ENCODE peak calls at places on chromosomes 5 and 9, in four cellular contexts. D, R, I and H are unnamed samples. For H3K4me1, the result is how much of the 10 kb centered on the place peaks cover.

GRCh38 chr9:121344062-121344696 is 25.9 kb downstream of the STOM start:
- DNase-seq in D (no peak), R (no peak), I (no peak), H (no peak)

GRCh38 chr9:137974746-137975526 is 97.4 kb downstream of the CACNA1B start:
- DNase-seq in I (no peak), R (no peak), D (no peak), H (no peak)

GRCh38 chr9:34446468-34446891 is 11.9 kb downstream of the FAM219A start:
- DNase-seq in D (no peak), R (peak), I (no peak), H (no peak)

GRCh38 chr5:141816598-141817399 is 61.4 kb downstream of the PCDH1 start:
- DNase-seq in D (no peak), R (no peak), I (no peak), H (peak)

GRCh38 chr5:10455273-10455670 is 13.6 kb downstream of the ROPN1L start:
- DNase-seq in D (no peak), I (no peak), R (no peak), H (peak)

GRCh38 chr5:142391031-142391872 is 66.4 kb upstream of the SPRY4 start:
- DNase-seq in I (no peak), R (no peak), D (no peak), H (no peak)

GRCh38 chr9:88291056-88291455 is 97.2 kb upstream of the SPIN1 start:
- DNase-seq in R (no peak), I (no peak), D (no peak), H (no peak)

GRCh38 chr5:149886060-149886459 is 58.5 kb downstream of the PDE6A start:
- DNase-seq in R (peak), I (peak), D (no peak), H (no peak)

GRCh38 chr5:170292509-170292908 is 5.1 kb downstream of the LCP2 start:
- DNase-seq in D (no peak), I (no peak), R (no peak), H (no peak)

GRCh38 chr9:100455470-100455869 is 17.5 kb upstream of the TMEFF1 start:
- DNase-seq in R (peak), I (no peak), D (no peak), H (no peak)

GRCh38 chr9:13942695-13943094 is 371.2 kb downstream of the NFIB start:
- DNase-seq in R (peak), I (peak), D (no peak), H (no peak)

GRCh38 chr5:72383280-72384205 is 63.4 kb downstream of the PTCD2 start:
- DNase-seq in D (no peak), I (no peak), R (peak), H (no peak)

GRCh38 chr9:136318769-136319241 is 8.5 kb upstream of the GPSM1 start:
- DNase-seq in D (no peak), I (no peak), R (no peak), H (no peak)

GRCh38 chr9:7216004-7216821 is 458.4 kb downstream of the KDM4C start:
- DNase-seq in R (peak), I (peak), D (no peak), H (no peak)

GRCh38 chr9:90956026-90956810 is 154.6 kb downstream of the SYK start:
- DNase-seq in D (no peak), I (no peak), R (peak), H (no peak)

GRCh38 chr5:58182287-58182841 is 277.5 kb downstream of the PLK2 start:
- DNase-seq in D (no peak), R (no peak), I (no peak), H (no peak)

GRCh38 chr5:173197375-173197891 is 37.6 kb downstream of the NKX2-5 start:
- DNase-seq in I (no peak), D (no peak), R (no peak), H (no peak)

GRCh38 chr5:10632110-10632903 is 68.4 kb downstream of the ANKRD33B start:
- DNase-seq in R (peak), I (peak), D (no peak), H (no peak)

GRCh38 chr5:76099286-76099702 is 16.1 kb downstream of the SV2C start:
- DNase-seq in R (no peak), D (peak), I (no peak), H (no peak)

GRCh38 chr5:97192580-97193421 is 9.8 kb upstream of the RIOK2 start:
- DNase-seq in R (no peak), I (peak), D (peak), H (peak)

GRCh38 chr5:150141544-150142188 is 14.0 kb downstream of the PDGFRB start:
- DNase-seq in I (peak), D (no peak), R (peak), H (peak)

GRCh38 chr9:24257726-24258125 is 288.0 kb downstream of the IZUMO3 start:
- DNase-seq in D (no peak), I (no peak), R (peak), H (no peak)

GRCh38 chr9:106800691-106801090 is 62.3 kb upstream of the ZNF462 start:
- DNase-seq in R (peak), D (no peak), I (no peak), H (no peak)

GRCh38 chr5:157558681-157559080 is 16.9 kb downstream of the ADAM19 start:
- DNase-seq in I (peak), D (no peak), R (peak), H (no peak)
- H3K4me1 ChIP-seq in I (half or more), D (under half), R (half or more), H (under half)

DNA sequence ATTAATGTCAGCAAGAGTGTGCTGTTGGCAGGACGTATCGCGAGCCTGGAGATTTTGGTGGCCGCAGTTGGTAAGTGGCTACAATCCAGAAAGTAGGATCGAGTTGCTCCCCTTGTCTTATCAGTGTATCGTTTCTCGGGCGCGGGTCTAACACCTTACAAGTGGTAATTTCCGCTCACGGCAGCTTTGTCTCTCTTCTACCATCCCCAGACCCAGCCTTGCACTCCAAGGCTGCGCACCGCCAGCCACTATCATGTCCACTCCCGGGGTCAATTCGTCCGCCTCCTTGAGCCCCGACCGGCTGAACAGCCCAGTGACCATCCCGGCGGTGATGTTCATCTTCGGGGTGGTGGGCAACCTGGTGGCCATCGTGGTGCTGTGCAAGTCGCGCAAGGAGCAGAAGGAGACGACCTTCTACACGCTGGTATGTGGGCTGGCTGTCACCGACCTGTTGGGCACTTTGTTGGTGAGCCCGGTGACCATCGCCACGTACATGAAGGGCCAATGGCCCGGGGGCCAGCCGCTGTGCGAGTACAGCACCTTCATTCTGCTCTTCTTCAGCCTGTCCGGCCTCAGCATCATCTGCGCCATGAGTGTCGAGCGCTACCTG is 1.1 kb downstream of the PTGER4 start:
- DNase-seq in D (no peak), I (no peak), R (no peak), H (peak)
- H2AFZ ChIP-seq in D (no peak), I (peak), R (peak), H (peak)

DNA sequence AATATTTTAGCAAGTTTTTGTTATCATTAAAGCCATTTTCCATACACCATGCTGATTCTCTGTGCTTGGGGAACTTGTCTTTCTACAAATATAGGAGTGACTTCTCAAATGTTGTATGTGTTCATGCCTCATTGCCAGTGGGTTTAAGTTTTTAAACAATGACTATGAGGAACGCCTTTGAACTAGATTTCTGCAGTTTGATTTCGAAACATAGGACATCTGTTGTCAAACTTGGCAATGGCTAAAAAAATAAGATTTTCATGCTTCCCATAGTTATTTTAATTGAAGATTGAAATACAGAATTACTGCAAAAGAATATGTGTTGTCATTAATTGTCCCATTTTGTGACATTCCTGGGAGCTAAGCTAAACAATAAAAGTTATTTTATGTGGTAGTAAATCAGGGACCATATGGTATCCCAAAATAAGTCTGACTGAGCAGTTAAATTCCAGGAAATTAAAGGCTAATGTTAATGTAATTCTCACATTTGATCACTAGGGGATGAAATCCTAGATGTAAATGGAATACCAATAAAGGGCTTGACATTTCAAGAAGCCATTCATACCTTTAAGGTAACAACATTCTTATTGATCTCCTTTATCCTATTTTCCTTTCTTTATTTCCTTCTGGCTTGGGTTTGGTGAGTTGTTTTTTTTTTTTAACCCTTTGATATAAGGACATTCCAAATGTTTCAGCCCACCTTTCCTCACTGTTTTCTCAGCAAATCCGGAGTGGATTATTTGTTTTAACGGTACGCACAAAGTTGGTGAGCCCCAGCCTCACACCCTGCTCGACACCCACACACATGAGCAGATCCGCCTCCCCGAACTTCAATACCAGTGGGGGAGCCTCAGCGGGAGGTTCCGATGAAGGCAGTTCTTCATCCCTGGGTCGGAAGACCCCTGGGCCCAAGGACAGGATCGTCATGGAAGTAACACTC is 116.7 kb downstream of the GOLPH3 start:
- DNase-seq in D (no peak), I (no peak), R (no peak), H (peak)
- TF ChIP-seq CTCF in D (peak), I (peak), R (peak), H (peak)

DNA sequence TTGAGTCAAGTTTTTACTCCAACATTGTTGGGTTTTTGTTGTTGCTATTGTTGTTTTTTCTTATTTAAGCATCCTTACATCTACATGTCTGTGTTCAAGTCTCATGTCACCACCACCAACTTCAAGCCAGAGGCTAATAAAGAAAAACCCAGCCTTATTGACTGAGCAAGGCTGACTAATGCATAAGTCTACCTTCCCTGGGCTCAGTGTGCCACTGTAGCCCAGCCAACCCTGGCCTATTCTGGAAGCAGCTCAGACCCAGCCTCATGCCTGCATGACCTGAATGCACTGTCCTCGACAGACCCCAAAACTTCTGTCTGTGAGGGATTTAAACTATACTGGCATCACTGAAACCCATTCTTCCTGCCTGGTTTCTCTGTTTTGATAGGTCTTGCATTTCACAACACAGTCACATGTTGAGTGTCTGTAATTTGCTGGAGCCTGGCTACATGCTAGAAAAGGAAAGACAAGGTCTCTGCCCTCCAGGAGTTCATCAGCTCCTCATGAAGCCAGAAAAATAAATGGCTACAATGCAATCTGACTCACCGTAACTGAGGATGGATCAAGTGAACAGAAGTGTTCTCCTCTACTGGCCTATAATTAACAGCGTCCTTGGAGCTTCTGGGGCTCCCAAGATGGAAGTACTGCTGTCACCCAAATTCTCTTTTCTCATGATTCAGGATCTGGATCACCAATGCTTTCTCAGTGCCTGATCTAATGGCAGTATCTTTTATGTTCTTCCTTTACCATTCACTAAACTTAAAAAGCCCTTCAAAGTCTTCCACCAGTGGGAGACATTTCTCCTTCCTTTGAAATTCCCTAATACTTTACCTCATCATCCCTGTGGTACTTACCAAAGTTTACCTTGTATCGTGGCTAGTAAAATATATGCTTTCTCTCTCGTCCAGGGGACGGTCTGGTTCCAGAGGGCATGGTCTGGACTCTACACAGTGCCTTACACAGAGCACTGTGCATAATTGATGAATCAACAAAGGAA is 103.9 kb upstream of the IFNE start:
- DNase-seq in I (no peak), R (no peak), D (no peak), H (no peak)
- H3K4me1 ChIP-seq in I (under half), R (under half), D (under half), H (under half)

DNA sequence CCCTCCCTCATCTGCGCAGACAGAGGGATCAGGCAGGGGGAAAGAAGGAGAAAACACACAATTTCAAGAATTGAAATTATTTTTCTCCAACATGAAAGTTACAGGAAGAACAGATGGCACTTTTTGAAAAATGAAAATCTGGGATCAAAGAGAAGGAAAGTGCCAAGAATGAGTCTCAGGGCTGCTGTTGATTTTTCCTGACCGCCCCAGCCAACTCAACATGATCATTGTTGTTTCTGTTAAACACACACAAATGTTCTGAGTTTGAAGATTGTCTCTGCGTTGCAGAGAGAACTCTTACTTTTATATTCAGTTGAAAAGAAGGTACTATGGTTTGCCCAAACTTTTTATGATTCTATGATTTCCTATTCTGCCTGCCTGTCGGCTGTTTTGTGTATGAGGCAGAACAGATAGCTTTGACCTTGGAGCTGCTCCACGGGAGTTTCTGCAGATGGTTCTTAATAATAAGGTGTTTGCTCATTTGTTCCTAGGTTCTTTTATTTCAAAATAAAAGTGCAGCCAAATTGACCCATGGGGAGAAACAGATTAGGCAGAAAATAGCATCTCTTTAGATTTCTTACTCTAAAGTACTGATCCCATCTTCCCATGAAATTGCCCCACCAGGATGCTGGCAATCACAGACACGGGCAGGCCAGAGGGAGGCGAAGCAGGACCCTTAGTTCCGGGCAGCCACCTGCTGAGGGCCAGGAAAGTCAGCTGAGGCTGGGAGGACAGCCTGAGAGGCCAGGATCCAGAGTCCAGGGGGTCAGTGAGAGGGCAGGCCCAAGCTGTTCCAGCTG is 145.0 kb downstream of the CMYA5 start:
- DNase-seq in D (no peak), I (no peak), R (no peak), H (no peak)
- H2AFZ ChIP-seq in D (no peak), I (no peak), R (no peak), H (no peak)